ENCODE peak calls at places on chromosome 4, in ten cellular contexts. One of them, this sample, is unnamed.

GRCh38 chr4:78369691-78370090 is 181.9 kb upstream of the ANXA3 start:
- DNase-seq in NCI-H82: no peak
- DNase-seq in SJSA1: no peak
- DNase-seq in HS-27A: no peak
- DNase-seq in naive B cell: no peak
- DNase-seq in hippocampal formation: no peak
- DNase-seq in heart right ventricle: no peak
- DNase-seq in CD4-positive, alpha-beta memory T cell: no peak
- DNase-seq in Right ventricle myocardium superior: no peak
- DNase-seq in B cell: no peak
- DNase-seq in this sample: no peak

GRCh38 chr4:30600246-30600645 is 119.9 kb upstream of the PCDH7 start:
- DNase-seq in NCI-H82: peak
- DNase-seq in SJSA1: no peak
- DNase-seq in naive B cell: no peak
- DNase-seq in heart right ventricle: no peak
- DNase-seq in CD4-positive, alpha-beta memory T cell: no peak
- DNase-seq in hippocampal formation: no peak
- DNase-seq in Right ventricle myocardium superior: no peak
- DNase-seq in B cell: no peak
- DNase-seq in HS-27A: no peak
- DNase-seq in this sample: no peak

GRCh38 chr4:177001271-177002175 is 208.8 kb upstream of the VEGFC start:
- DNase-seq in B cell: no peak
- DNase-seq in naive B cell: no peak
- DNase-seq in CD4-positive, alpha-beta memory T cell: no peak
- DNase-seq in HS-27A: no peak
- DNase-seq in NCI-H82: no peak
- DNase-seq in hippocampal formation: no peak
- DNase-seq in Right ventricle myocardium superior: no peak
- DNase-seq in SJSA1: no peak
- DNase-seq in heart right ventricle: no peak
- DNase-seq in this sample: no peak

GRCh38 chr4:147057631-147057980 is 111.9 kb upstream of the TTC29 start:
- DNase-seq in naive B cell: no peak
- DNase-seq in HS-27A: no peak
- DNase-seq in NCI-H82: no peak
- DNase-seq in hippocampal formation: no peak
- DNase-seq in heart right ventricle: no peak
- DNase-seq in SJSA1: no peak
- DNase-seq in CD4-positive, alpha-beta memory T cell: no peak
- DNase-seq in B cell: no peak
- DNase-seq in Right ventricle myocardium superior: no peak
- DNase-seq in this sample: no peak

GRCh38 chr4:168309781-168310180 is 8.8 kb downstream of the DDX60 start:
- DNase-seq in naive B cell: no peak
- DNase-seq in B cell: no peak
- DNase-seq in Right ventricle myocardium superior: no peak
- DNase-seq in CD4-positive, alpha-beta memory T cell: no peak
- DNase-seq in hippocampal formation: no peak
- DNase-seq in heart right ventricle: no peak
- DNase-seq in HS-27A: no peak
- DNase-seq in NCI-H82: peak
- DNase-seq in SJSA1: no peak
- DNase-seq in this sample: no peak

GRCh38 chr4:5588046-5588445 is 120.3 kb downstream of the EVC2 start:
- DNase-seq in heart right ventricle: no peak
- DNase-seq in SJSA1: no peak
- DNase-seq in CD4-positive, alpha-beta memory T cell: no peak
- DNase-seq in NCI-H82: no peak
- DNase-seq in B cell: no peak
- DNase-seq in Right ventricle myocardium superior: no peak
- DNase-seq in hippocampal formation: no peak
- DNase-seq in naive B cell: no peak
- DNase-seq in HS-27A: no peak
- DNase-seq in this sample: no peak

GRCh38 chr4:29581469-29581868 is 1138.7 kb upstream of the PCDH7 start:
- DNase-seq in hippocampal formation: peak
- DNase-seq in CD4-positive, alpha-beta memory T cell: no peak
- DNase-seq in NCI-H82: no peak
- DNase-seq in B cell: no peak
- DNase-seq in naive B cell: no peak
- DNase-seq in SJSA1: no peak
- DNase-seq in HS-27A: no peak
- DNase-seq in heart right ventricle: no peak
- DNase-seq in Right ventricle myocardium superior: no peak
- DNase-seq in this sample: no peak

GRCh38 chr4:26736621-26737020 is 124.0 kb upstream of the STIM2 start:
- DNase-seq in B cell: no peak
- DNase-seq in SJSA1: no peak
- DNase-seq in Right ventricle myocardium superior: no peak
- DNase-seq in HS-27A: no peak
- DNase-seq in heart right ventricle: no peak
- DNase-seq in CD4-positive, alpha-beta memory T cell: no peak
- DNase-seq in naive B cell: no peak
- DNase-seq in NCI-H82: peak
- DNase-seq in hippocampal formation: no peak
- DNase-seq in this sample: no peak

GRCh38 chr4:6199344-6199921 is 916 bp downstream of the JAKMIP1 start:
- DNase-seq in SJSA1: no peak
- DNase-seq in heart right ventricle: no peak
- DNase-seq in naive B cell: no peak
- DNase-seq in CD4-positive, alpha-beta memory T cell: no peak
- DNase-seq in NCI-H82: no peak
- DNase-seq in hippocampal formation: no peak
- DNase-seq in HS-27A: no peak
- DNase-seq in B cell: no peak
- DNase-seq in Right ventricle myocardium superior: no peak
- DNase-seq in this sample: no peak